ENCODE peak calls at places on chromosomes 16 and 17, in six cellular contexts. U, X, E, I, Q and Z are unnamed samples.

GRCh38 chr17:30956764-30957374 is 14.0 kb upstream of the RNF135 start:
- DNase-seq in X (no peak), U (peak), E (no peak), Q (no peak), I (no peak), Z (no peak)

GRCh38 chr16:2507052-2507678 is 6.6 kb upstream of the ATP6V0C start:
- DNase-seq in U (no peak), X (no peak), Q (no peak), E (peak), I (no peak), Z (peak)

GRCh38 chr16:84663433-84664101 is 15.3 kb downstream of the KLHL36 start:
- DNase-seq in I (no peak), U (no peak), E (no peak), Q (no peak), X (no peak), Z (no peak)

GRCh38 chr16:52318259-52319008 is 228.5 kb downstream of the TOX3 start:
- DNase-seq in Q (no peak), I (no peak), X (no peak), E (no peak), U (no peak), Z (no peak)

GRCh38 chr17:76527430-76528111 is 9.9 kb downstream of the CYGB start:
- DNase-seq in Q (peak), I (no peak), U (peak), X (peak), E (peak), Z (peak)

GRCh38 chr17:3944485-3945388 is 19.5 kb downstream of the ATP2A3 start:
- DNase-seq in Q (peak), X (peak), I (no peak), E (no peak), U (peak), Z (peak)

GRCh38 chr16:50970221-50970620 is 180.8 kb downstream of the SALL1 start:
- DNase-seq in U (no peak), I (no peak), Q (no peak), E (no peak), X (no peak), Z (no peak)

GRCh38 chr17:21395764-21396163 is 19.6 kb downstream of the KCNJ12 start:
- DNase-seq in U (no peak), I (no peak), Q (no peak), X (no peak), E (no peak), Z (peak)

GRCh38 chr17:59897090-59897489 is 4.2 kb downstream of the RPS6KB1 start:
- DNase-seq in I (no peak), Q (no peak), X (peak), E (no peak), U (no peak), Z (no peak)

GRCh38 chr17:29347831-29348281 is 42.3 kb upstream of the TAOK1 start:
- DNase-seq in E (peak), I (no peak), X (no peak), U (no peak), Q (no peak), Z (no peak)

GRCh38 chr17:2406271-2406902 is 5.5 kb upstream of the MNT start:
- DNase-seq in X (no peak), Q (no peak), I (peak), U (no peak), E (no peak), Z (no peak)

DNA sequence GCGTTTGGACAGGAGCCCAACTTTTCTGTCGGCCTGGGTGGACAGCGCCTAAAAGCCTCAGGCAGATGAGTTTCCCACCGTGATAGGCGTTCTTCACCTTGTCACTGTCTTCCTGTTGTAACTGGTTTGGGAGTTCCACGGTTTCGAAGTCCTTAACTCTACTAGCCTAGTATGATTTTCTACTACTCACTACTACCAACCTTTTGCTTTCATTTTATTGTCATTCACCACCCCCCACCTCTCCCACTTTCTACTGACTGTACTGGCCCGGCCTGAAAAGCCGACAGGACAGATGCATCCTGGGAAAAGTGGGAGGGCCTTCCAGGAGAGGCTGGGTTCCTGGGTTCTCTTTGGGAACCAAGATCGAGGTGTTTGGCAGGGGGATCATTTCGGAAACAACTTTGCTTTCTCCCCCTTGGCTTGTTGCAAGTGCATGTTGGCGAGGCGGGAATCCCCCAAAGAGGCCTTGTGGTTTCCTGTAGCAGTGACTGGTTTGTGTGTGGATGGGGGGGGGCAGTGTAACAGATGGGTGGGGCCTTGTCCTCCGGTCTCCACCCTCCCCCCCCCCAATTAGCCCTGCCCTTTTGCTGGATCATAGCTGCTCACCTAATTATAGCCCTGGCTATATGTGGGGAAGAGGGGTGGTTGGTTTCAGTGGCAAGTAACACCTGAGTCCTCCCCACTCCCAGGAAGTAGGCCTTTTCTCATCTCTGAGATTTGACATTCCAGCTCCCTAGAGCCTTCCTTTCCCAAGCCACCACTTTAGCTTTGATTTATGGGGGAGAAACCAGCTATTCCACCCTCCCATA is 1.4 kb downstream of the EIF5A start:
- DNase-seq in E (peak), U (peak), I (no peak), Q (peak), X (peak), Z (no peak)
- TF ChIP-seq POLR2A in E (peak), U (peak), I (no peak), Q (no peak), X (peak), Z (peak)

GRCh38 chr16:55479560-55480197 is 681 bp downstream of the MMP2 start:
- DNase-seq in U (peak), X (no peak), Q (no peak), I (peak), E (no peak), Z (no peak)
- H3K27ac ChIP-seq in U (peak), X (peak), Q (peak), I (peak), E (peak), Z (peak)

DNA sequence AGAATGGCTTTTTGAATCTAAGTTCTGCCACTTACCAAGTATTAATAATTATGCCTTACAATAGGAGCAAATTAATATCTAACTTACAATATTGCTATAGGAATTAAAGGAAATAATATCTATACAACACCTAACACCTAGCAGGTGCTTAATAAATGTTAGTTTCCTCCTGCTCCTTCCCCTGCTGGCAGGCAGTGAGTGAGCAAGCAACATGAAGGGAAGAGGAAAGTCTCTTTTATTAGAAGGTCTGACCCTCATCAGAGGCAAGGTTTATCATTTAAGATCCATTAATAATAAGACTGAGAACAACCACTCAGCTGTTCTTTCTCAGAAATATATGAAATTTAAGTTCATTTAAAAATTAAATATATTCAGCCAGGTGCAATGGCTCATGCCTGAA is 6.7 kb upstream of the DYNC1LI2 start:
- DNase-seq in E (no peak), I (no peak), X (no peak), U (no peak), Q (no peak), Z (no peak)
- H3K4me3 ChIP-seq in E (no peak), I (no peak), X (no peak), U (no peak), Q (no peak), Z (no peak)

DNA sequence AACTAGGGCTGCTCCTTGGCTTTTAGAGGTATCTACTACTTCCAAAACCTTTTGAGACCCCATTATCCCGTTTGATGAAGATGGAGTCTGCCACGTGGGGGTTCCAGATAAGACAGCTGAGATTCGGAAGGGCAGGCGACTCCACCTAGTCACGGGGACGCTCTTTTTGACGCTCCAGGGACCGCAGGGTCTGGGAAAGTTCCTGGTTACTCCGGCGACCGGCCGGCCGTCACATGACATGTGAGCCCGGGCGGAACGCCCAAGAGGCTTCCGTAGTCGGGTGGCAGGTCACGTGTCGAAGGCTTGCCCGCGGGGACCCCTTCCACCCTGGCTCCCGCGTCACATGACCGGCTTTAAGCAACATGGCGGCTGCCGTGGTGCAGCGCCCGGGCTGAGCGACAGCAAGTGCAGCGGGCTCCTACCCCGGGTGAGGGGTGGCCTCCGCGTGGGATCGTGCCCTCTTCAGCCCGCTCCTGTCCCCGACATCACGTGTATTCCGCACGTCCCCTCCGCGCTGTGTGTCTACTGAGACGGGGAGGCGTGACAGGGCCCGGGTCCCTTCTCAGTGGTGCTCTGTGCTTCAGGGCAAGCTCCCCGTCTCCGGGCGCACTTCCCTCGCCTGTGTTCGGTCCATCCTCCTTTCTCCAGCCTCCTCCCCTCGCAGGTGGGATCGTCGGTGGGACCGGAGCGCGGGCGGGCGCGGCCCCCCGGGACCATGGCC is at the start of gene SPNS1:
- DNase-seq in U (peak), Q (peak), E (peak), I (peak), X (peak), Z (peak)
- TF ChIP-seq POLR2A in U (peak), Q (no peak), E (peak), I (no peak), X (peak), Z (peak)

DNA sequence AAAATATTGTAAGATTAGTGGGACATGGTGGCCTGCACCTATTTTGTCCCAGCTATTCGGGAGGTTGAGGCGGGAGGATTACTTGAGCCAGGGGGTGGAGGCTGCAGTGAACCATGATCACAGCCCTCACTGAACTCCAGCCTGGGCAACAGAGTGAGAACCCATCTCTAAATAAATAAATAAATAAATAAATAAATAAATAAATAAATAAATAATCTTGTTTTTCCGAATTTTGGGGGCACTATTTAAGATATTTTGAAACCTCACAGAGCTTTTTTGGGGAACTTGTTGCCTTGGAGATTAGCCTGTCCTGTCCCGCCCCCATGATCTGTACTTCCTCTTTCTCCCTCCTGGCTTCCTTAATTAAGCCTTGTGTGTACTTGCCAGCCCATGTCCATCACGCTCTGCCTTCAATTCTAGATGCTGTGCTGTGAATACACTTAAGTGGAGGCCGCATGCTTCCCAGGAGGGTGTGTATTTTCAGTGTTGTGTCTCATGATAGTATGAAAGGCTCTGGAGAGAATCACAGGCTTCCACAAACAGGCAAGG is 4.4 kb downstream of the LGALS9 start:
- DNase-seq in U (no peak), Q (peak), E (peak), I (no peak), X (no peak), Z (peak)
- H3K27ac ChIP-seq in U (no peak), Q (no peak), E (no peak), I (no peak), X (no peak), Z (no peak)